ENCODE peak calls at places on chromosome 16, in eight cellular contexts. T is posterior vena cava; K is memory B cell; F is brain pericyte; M is iPS-NIHi11; S is T-cell; E is tibial artery; Z is effector memory CD4-positive, alpha-beta T cell. O is an unnamed sample.

GRCh38 chr16:54289242-54290051 is 2.9 kb upstream of the IRX3 start:
- DNase-seq in S (no peak), F (no peak), T (no peak), Z (no peak), E (no peak), M (peak), K (no peak), O (no peak)

GRCh38 chr16:49472598-49472997 is 99.0 kb downstream of the C16orf78 start:
- DNase-seq in E (peak), M (no peak), Z (no peak), S (no peak), K (no peak), T (no peak), F (no peak), O (no peak)

GRCh38 chr16:57736419-57737281 is 1.1 kb downstream of the KATNB1 start:
- DNase-seq in F (peak), E (no peak), K (no peak), T (no peak), Z (peak), S (peak), M (peak), O (no peak)

GRCh38 chr16:80932725-80933124 is 74.0 kb downstream of the CMC2 start:
- DNase-seq in Z (no peak), M (no peak), F (no peak), E (peak), T (peak), K (no peak), S (no peak), O (no peak)

GRCh38 chr16:89358030-89359005 is 132.0 kb downstream of the ANKRD11 start:
- DNase-seq in E (no peak), F (no peak), S (peak), K (no peak), M (no peak), T (no peak), Z (peak), O (no peak)

GRCh38 chr16:27198451-27199234 is 4.7 kb upstream of the KDM8 start:
- DNase-seq in Z (no peak), F (no peak), S (no peak), K (no peak), T (no peak), E (no peak), M (no peak), O (no peak)

GRCh38 chr16:65938083-65938482 is 428.4 kb upstream of the CDH5 start:
- DNase-seq in M (no peak), E (no peak), T (no peak), Z (no peak), S (no peak), K (no peak), F (no peak), O (no peak)

GRCh38 chr16:50438041-50438437 is 69.3 kb upstream of the BRD7 start:
- DNase-seq in E (no peak), F (no peak), T (peak), Z (no peak), M (no peak), S (no peak), K (no peak), O (no peak)

GRCh38 chr16:11556214-11556819 is 30.4 kb downstream of the LITAF start:
- DNase-seq in K (no peak), E (no peak), M (no peak), F (no peak), Z (no peak), S (no peak), T (no peak), O (no peak)

GRCh38 chr16:89183463-89183862 is 11.9 kb downstream of the CDH15 start:
- DNase-seq in S (no peak), K (no peak), T (no peak), Z (no peak), F (no peak), E (no peak), M (no peak), O (no peak)

GRCh38 chr16:18983565-18984424 is at the start of gene TMC7:
- DNase-seq in E (peak), K (no peak), T (peak), M (peak), S (peak), Z (no peak), F (no peak), O (no peak)

GRCh38 chr16:25143898-25144297 is 32.4 kb downstream of the LCMT1 start:
- DNase-seq in E (no peak), M (peak), K (no peak), Z (no peak), T (no peak), F (no peak), S (no peak), O (no peak)

GRCh38 chr16:61836804-61837398 is 199.3 kb downstream of the CDH8 start:
- DNase-seq in F (no peak), M (peak), Z (no peak), E (no peak), S (no peak), K (no peak), T (no peak), O (no peak)

GRCh38 chr16:31876955-31877828 is 3.6 kb downstream of the ZNF267 start:
- DNase-seq in F (no peak), K (no peak), Z (peak), S (no peak), T (no peak), E (no peak), M (no peak), O (no peak)

GRCh38 chr16:81500833-81501521 is 56.4 kb downstream of the CMIP start:
- DNase-seq in K (peak), S (no peak), F (no peak), Z (no peak), M (no peak), E (no peak), T (peak), O (no peak)

GRCh38 chr16:49281843-49282642 is 405 bp upstream of the CBLN1 start:
- DNase-seq in T (peak), Z (no peak), K (no peak), F (no peak), E (peak), S (peak), M (peak), O (no peak)

GRCh38 chr16:85639529-85640253 is 26.6 kb downstream of the GSE1 start:
- DNase-seq in K (no peak), T (no peak), M (no peak), S (no peak), E (no peak), F (no peak), Z (no peak), O (no peak)

GRCh38 chr16:73743665-73744496 is 552.7 kb upstream of the PSMD7 start:
- DNase-seq in F (no peak), S (no peak), M (peak), Z (no peak), E (no peak), K (no peak), T (no peak), O (no peak)

GRCh38 chr16:27449434-27450188 is 47.6 kb downstream of the IL21R start:
- DNase-seq in Z (peak), M (no peak), S (peak), K (peak), F (no peak), T (no peak), E (no peak), O (no peak)

GRCh38 chr16:50611332-50611934 is 63.2 kb downstream of the NKD1 start:
- DNase-seq in E (no peak), M (no peak), F (no peak), T (no peak), K (no peak), Z (no peak), S (no peak), O (no peak)

GRCh38 chr16:23521037-23521743 is 10.9 kb upstream of the GGA2 start:
- DNase-seq in S (no peak), F (no peak), M (no peak), K (no peak), E (no peak), Z (no peak), T (no peak), O (no peak)

GRCh38 chr16:17340804-17341203 is 130.0 kb downstream of the XYLT1 start:
- DNase-seq in K (no peak), T (no peak), E (no peak), F (no peak), M (no peak), S (no peak), Z (no peak), O (no peak)

GRCh38 chr16:12386076-12386641 is 409.6 kb downstream of the SNX29 start:
- DNase-seq in T (no peak), E (no peak), M (peak), K (no peak), S (no peak), Z (no peak), F (no peak), O (no peak)

GRCh38 chr16:2985893-2986355 is 5.7 kb upstream of the PKMYT1 start:
- DNase-seq in M (no peak), Z (no peak), S (no peak), E (no peak), K (no peak), F (no peak), T (no peak), O (no peak)

GRCh38 chr16:88113545-88114045 is 162.4 kb downstream of the BANP start:
- DNase-seq in K (no peak), E (no peak), M (no peak), S (no peak), T (no peak), Z (no peak), F (no peak), O (no peak)

GRCh38 chr16:29898135-29898534 is 1.2 kb downstream of the SEZ6L2 start:
- DNase-seq in M (peak), F (no peak), T (no peak), E (no peak), S (no peak), Z (no peak), K (no peak), O (no peak)

GRCh38 chr16:65746941-65747340 is 619.5 kb upstream of the CDH5 start:
- DNase-seq in Z (no peak), K (no peak), S (no peak), T (no peak), E (no peak), F (no peak), M (no peak), O (no peak)

GRCh38 chr16:10812352-10813122 is 6.1 kb downstream of the TVP23A start:
- DNase-seq in T (peak), S (no peak), M (no peak), E (no peak), K (no peak), F (no peak), Z (no peak), O (no peak)

GRCh38 chr16:11403534-11403795 is 58.2 kb downstream of the RMI2 start:
- DNase-seq in M (no peak), T (no peak), K (no peak), E (no peak), F (no peak), S (no peak), Z (no peak), O (no peak)

GRCh38 chr16:83453977-83454376 is 353.8 kb upstream of the HSBP1 start:
- DNase-seq in K (no peak), M (no peak), T (no peak), S (no peak), E (no peak), F (no peak), Z (no peak), O (no peak)

GRCh38 chr16:15993946-15994665 is 44.7 kb downstream of the ABCC1 start:
- DNase-seq in M (no peak), F (peak), S (no peak), E (peak), K (no peak), Z (no peak), T (no peak), O (no peak)

GRCh38 chr16:1781758-1782407 is 488 bp downstream of the SPSB3 start:
- DNase-seq in S (peak), K (no peak), E (no peak), Z (peak), M (peak), F (no peak), T (no peak), O (no peak)

GRCh38 chr16:24511174-24511573 is 28.2 kb upstream of the RBBP6 start:
- DNase-seq in Z (no peak), F (no peak), M (no peak), T (no peak), S (no peak), K (no peak), E (no peak), O (no peak)

GRCh38 chr16:86355114-86355513 is 155.2 kb upstream of the FOXF1 start:
- DNase-seq in Z (no peak), T (no peak), E (no peak), F (no peak), S (no peak), K (no peak), M (no peak), O (no peak)

GRCh38 chr16:80804061-80804450 is 342 bp downstream of the CDYL2 start:
- DNase-seq in Z (peak), T (peak), S (peak), E (peak), K (peak), M (peak), F (no peak), O (no peak)

GRCh38 chr16:38941-39892 is 14.2 kb downstream of the POLR3K start:
- DNase-seq in Z (peak), S (peak), F (no peak), K (peak), E (no peak), M (no peak), T (no peak), O (no peak)

GRCh38 chr16:49349446-49350168 is 24.0 kb upstream of the C16orf78 start:
- DNase-seq in E (no peak), M (no peak), Z (no peak), T (no peak), S (no peak), K (no peak), F (no peak), O (no peak)

O was measured in NCI-H187 treated with DMSO at 0.1 percent for 48 hours.